ENCODE peak calls at places on chromosomes 6 and 20, in nine cellular contexts. P is HepG2, C is A549, L is WTC11, V is H1, U is K562, T is SK-N-SH, B is HCT116, O is endothelial cell of umbilical vein. F is an unnamed sample.

GRCh38 chr6:11752350-11752749 is 26.3 kb downstream of the ADTRP start:
- DNase-seq in V (no peak), B (no peak), P (no peak), O (no peak), C (no peak), L (no peak), U (no peak), T (no peak), F (no peak)

GRCh38 chr6:40252531-40253258 is 318.4 kb upstream of the MOCS1 start:
- DNase-seq in C (no peak), L (no peak), B (no peak), P (no peak), U (no peak), V (no peak), O (no peak), T (no peak), F (no peak)

GRCh38 chr6:145498425-145498824 is 236.9 kb downstream of the EPM2A start:
- DNase-seq in P (no peak), C (no peak), T (no peak), O (no peak), B (no peak), V (no peak), U (no peak), L (no peak), F (no peak)

GRCh38 chr20:57398901-57399535 is 7.8 kb downstream of the RBM38 start:
- DNase-seq in C (no peak), V (no peak), L (no peak), P (no peak), O (no peak), T (no peak), U (no peak), B (no peak), F (no peak)

GRCh38 chr6:122803056-122803695 is 14.1 kb downstream of the SMPDL3A start:
- DNase-seq in C (no peak), V (no peak), B (no peak), U (no peak), L (no peak), T (no peak), O (no peak), P (no peak), F (no peak)

GRCh38 chr20:478010-478948 is 15.9 kb upstream of the TBC1D20 start:
- DNase-seq in B (no peak), T (no peak), L (no peak), C (no peak), P (peak; percentile 32), V (no peak), O (no peak), U (no peak), F (no peak)

GRCh38 chr6:43171284-43172126 is 436 bp downstream of the SRF start:
- DNase-seq in P (no peak), L (peak; percentile 35), C (no peak), T (peak; percentile 93), B (no peak), V (no peak), O (peak; percentile 44), U (peak; percentile 97), F (no peak)

GRCh38 chr6:10081957-10082356 is 332.9 kb downstream of the TFAP2A start:
- DNase-seq in U (no peak), L (no peak), O (no peak), B (no peak), P (no peak), C (no peak), V (no peak), T (no peak), F (peak; percentile 53)

GRCh38 chr20:61760321-61761112 is 305.2 kb downstream of the TAF4 start:
- DNase-seq in V (no peak), T (no peak), C (no peak), L (no peak), B (no peak), O (no peak), U (no peak), P (no peak), F (no peak)

GRCh38 chr6:117265425-117266266 is at the start of gene VGLL2:
- DNase-seq in L (peak; percentile 68), C (no peak), P (peak; percentile 15), V (no peak), B (no peak), T (peak; percentile 55), O (peak; percentile 12), U (no peak), F (no peak)

DNA sequence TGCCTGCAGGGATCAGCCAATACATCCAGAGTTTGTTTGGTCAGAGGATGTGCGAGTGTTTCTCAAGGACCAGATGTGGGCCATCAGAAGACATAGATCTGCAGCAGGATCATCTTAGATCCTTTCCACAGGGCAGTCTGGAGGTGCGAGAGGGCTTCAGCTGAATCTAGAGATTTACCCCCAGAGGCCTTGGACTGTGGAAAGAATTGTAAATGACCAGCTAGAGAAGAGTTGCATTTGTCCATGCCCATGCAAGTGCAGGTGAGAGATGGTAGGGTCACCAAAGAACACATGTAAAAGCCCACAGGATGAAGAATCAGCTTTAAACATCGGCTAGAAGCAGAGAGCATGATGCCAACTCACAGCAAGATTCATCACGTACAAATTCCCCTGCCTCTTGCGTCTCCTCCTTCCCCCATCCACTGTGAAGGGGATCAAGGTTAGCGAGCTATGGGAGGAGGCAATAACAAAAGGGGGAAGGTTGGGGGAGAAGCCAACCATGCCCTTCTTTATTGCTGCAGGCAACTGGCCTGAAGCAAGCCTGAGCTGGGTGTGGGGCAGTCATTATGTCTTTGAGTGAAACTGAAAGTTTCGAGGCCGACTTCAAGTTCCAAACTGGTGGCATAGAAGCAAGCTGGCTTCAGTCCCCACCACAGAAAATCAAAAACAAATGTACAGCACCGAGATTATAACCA is 83.5 kb downstream of the SCML4 start:
- DNase-seq in B (no peak), V (no peak), C (no peak), P (no peak), T (no peak), U (no peak), O (no peak), L (no peak), F (no peak)
- TF ChIP-seq MAX in B (no peak), V (no peak), C (no peak), P (no peak), T (no peak), U (no peak), O (no peak), L (no peak), F (no peak)

GRCh38 chr6:125250511-125250910 is 51.3 kb downstream of the HDDC2 start:
- DNase-seq in P (peak; percentile 12), O (no peak), V (no peak), C (no peak), L (no peak), U (no peak), T (no peak), B (no peak), F (no peak)

GRCh38 chr6:125251516-125252229 is 50.1 kb downstream of the HDDC2 start:
- DNase-seq in L (no peak), U (no peak), P (no peak), B (no peak), C (no peak), O (no peak), V (no peak), T (no peak), F (no peak)

GRCh38 chr6:125248136-125248535 is 53.6 kb downstream of the HDDC2 start:
- DNase-seq in U (no peak), C (no peak), V (no peak), B (no peak), L (no peak), O (no peak), P (no peak), T (no peak), F (no peak)

GRCh38 chr6:125245109-125245508 is 56.7 kb downstream of the HDDC2 start:
- DNase-seq in V (no peak), T (no peak), U (no peak), O (no peak), P (no peak), C (no peak), B (no peak), L (no peak), F (no peak)

GRCh38 chr6:125245523-125246264 is 56.1 kb downstream of the HDDC2 start:
- DNase-seq in B (no peak), L (peak; percentile 43), U (peak; percentile 50), T (no peak), V (no peak), O (no peak), C (no peak), P (no peak), F (no peak)
- TF ChIP-seq CTCF in B (no peak), L (no peak), U (no peak), T (no peak), V (no peak), O (no peak), C (no peak), P (no peak), F (no peak)

GRCh38 chr20:25076731-25077609 is 5.0 kb downstream of the VSX1 start:
- DNase-seq in B (peak; percentile 73), L (no peak), V (no peak), T (peak; percentile 48), O (no peak), P (peak; percentile 82), U (no peak), C (peak; percentile 80), F (peak; percentile 70)

GRCh38 chr20:25079171-25079570 is 2.8 kb downstream of the VSX1 start:
- DNase-seq in T (no peak), V (no peak), C (no peak), P (no peak), L (no peak), O (no peak), B (no peak), U (no peak), F (no peak)

GRCh38 chr20:25076201-25076600 is 5.7 kb downstream of the VSX1 start:
- DNase-seq in T (no peak), C (no peak), B (peak; percentile 19), L (no peak), O (no peak), U (no peak), V (no peak), P (no peak), F (no peak)

GRCh38 chr20:25078662-25079061 is 3.3 kb downstream of the VSX1 start:
- DNase-seq in U (no peak), C (no peak), B (no peak), V (no peak), O (no peak), L (no peak), P (no peak), T (no peak), F (no peak)

DNA sequence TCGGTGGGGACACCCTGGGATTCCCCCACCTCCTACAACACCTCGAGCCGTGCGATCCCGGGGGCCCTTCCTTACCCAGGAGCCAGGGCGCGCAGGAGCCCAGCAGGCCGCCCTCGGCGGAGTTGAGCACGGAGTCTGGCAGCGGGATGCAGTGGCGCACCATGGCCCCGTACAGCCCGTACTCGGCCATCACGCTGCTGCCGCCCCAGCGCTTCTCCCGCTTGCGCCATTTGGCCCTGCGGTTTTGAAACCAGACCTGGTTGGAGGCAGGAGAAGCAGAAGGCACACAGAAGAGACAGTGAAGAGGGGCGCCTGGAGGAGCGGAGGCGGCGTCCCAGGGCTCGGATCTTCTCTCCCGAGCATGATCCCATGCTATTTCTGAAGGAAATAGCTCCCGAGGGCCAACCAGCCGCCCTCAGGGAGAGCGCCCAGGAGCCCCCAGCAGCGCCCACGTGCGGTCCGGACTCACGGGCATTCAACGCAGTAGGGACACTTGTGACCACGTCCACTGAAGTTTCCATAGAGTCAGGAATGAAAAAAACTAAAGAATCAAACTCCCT is 4.3 kb downstream of the VSX1 start:
- DNase-seq in B (no peak), C (peak; percentile 49), P (peak; percentile 41), T (peak; percentile 65), V (no peak), L (peak; percentile 48), O (no peak), U (no peak), F (peak; percentile 77)
- TF ChIP-seq MAX in B (no peak), C (peak; percentile 50), P (peak; percentile 19), T (no peak), V (peak; percentile 22), L (no peak), O (no peak), U (no peak), F (no peak)

GRCh38 chr20:52192296-52193007 is 873 bp upstream of the ZFP64 start:
- DNase-seq in T (peak; percentile 77), L (no peak), U (peak; percentile 71), B (peak; percentile 38), V (no peak), P (peak; percentile 83), O (no peak), C (peak; percentile 79), F (peak; percentile 79)
- TF ChIP-seq CTCF in T (peak; percentile 33), L (no peak), U (peak; percentile 53), B (peak; percentile 31), V (peak; percentile 60), P (peak; percentile 65), O (no peak), C (no peak), F (peak; percentile 38)